ENCODE peak calls at places on chromosomes 3 and 15, in seven cellular contexts. L is H9; P is AG08396; B is dorsolateral prefrontal cortex; O is posterior cingulate gyrus; A is activated CD8-positive, alpha-beta memory T cell treated with anti-CD3 and anti-CD28 coated beads, Interleukin-2, amount 50 U/mL, for 48 hours; X is nucleus accumbens. I is an unnamed sample.

GRCh38 chr15:61159901-61160300 is 69.2 kb downstream of the RORA start:
- DNase-seq in L (no peak), P (no peak), B (no peak), O (no peak), A (no peak), X (no peak), I (no peak)

GRCh38 chr15:63826513-63826912 is 7.2 kb downstream of the HERC1 start:
- DNase-seq in L (no peak), P (no peak), B (no peak), O (no peak), A (no peak), X (no peak), I (no peak)

GRCh38 chr3:35936571-35936970 is 297.2 kb downstream of the ARPP21 start:
- DNase-seq in L (no peak), P (no peak), B (no peak), O (no peak), A (no peak), X (no peak), I (peak)

GRCh38 chr3:189304465-189305341 is 132.9 kb downstream of the TPRG1 start:
- DNase-seq in L (peak), P (peak), B (no peak), O (no peak), A (no peak), X (no peak), I (peak)

GRCh38 chr3:44318929-44319328 is 19.6 kb upstream of the TCAIM start:
- DNase-seq in L (peak), P (no peak), B (no peak), O (peak), A (no peak), X (no peak), I (no peak)

GRCh38 chr15:68681836-68682235 is 103.0 kb downstream of the CORO2B start:
- DNase-seq in L (no peak), P (no peak), B (no peak), O (peak), A (no peak), X (no peak), I (no peak)

GRCh38 chr3:146169891-146170290 is 8.9 kb upstream of the PLOD2 start:
- DNase-seq in L (no peak), P (no peak), B (no peak), O (no peak), A (no peak), X (no peak), I (no peak)

GRCh38 chr15:68730491-68731317 is 90.0 kb downstream of the ANP32A start:
- DNase-seq in L (peak), P (peak), B (peak), O (peak), A (no peak), X (peak), I (peak)

GRCh38 chr15:89017370-89018066 is 70.7 kb upstream of the ABHD2 start:
- DNase-seq in L (peak), P (peak), B (peak), O (peak), A (peak), X (peak), I (peak)

GRCh38 chr3:138137901-138138300 is 5.7 kb upstream of the A4GNT start:
- DNase-seq in L (no peak), P (no peak), B (no peak), O (no peak), A (no peak), X (no peak), I (no peak)

GRCh38 chr3:53045107-53045783 is 628 bp downstream of the SFMBT1 start:
- DNase-seq in L (no peak), P (peak), B (peak), O (peak), A (peak), X (peak), I (peak)

GRCh38 chr15:44319385-44319784 is 30.9 kb downstream of the GOLM2 start:
- DNase-seq in L (no peak), P (no peak), B (no peak), O (no peak), A (no peak), X (no peak), I (no peak)

GRCh38 chr3:53269888-53270880 is 14.4 kb upstream of the TKT start:
- DNase-seq in L (peak), P (peak), B (no peak), O (peak), A (no peak), X (peak), I (peak)

GRCh38 chr15:64905119-64905831 is 6.4 kb upstream of the ANKDD1A start:
- DNase-seq in L (peak), P (peak), B (peak), O (peak), A (peak), X (peak), I (peak)

GRCh38 chr15:36090276-36090946 is 489.0 kb upstream of the CDIN1 start:
- DNase-seq in L (no peak), P (no peak), B (no peak), O (no peak), A (no peak), X (no peak), I (no peak)

GRCh38 chr3:175941352-175941751 is 1082.2 kb downstream of the NAALADL2 start:
- DNase-seq in L (peak), P (no peak), B (no peak), O (no peak), A (no peak), X (no peak), I (no peak)

I was measured in GM03348.